ENCODE peak calls at places on chromosome 14, in seven cellular contexts. D is GM12865, T is endothelial cell of umbilical vein, B is tibial artery, M is lower leg skin, P is RWPE1, E is right atrium auricular region. G is an unnamed sample.
A peak's percentile ranks its signal among the peaks of the same experiment; 100 is the strongest.

GRCh38 chr14:105212541-105213305 is 31.6 kb upstream of the NUDT14 start:
- DNase-seq in T (no peak), D (no peak), P (no peak), B (no peak), E (no peak), M (no peak), G (no peak)

GRCh38 chr14:20609215-20610001 is 18.2 kb upstream of the RNASE12 start:
- DNase-seq in E (peak; percentile 91), P (peak; percentile 76), B (peak; percentile 83), D (peak; percentile 90), M (peak; percentile 91), T (peak; percentile 89), G (peak; percentile 71)

GRCh38 chr14:88669346-88669745 is 106.5 kb downstream of the ZC3H14 start:
- DNase-seq in T (no peak), M (no peak), P (no peak), E (no peak), D (no peak), B (no peak), G (no peak)

GRCh38 chr14:59461891-59462290 is 3.3 kb downstream of the GPR135 start:
- DNase-seq in P (no peak), E (no peak), D (no peak), B (no peak), M (no peak), T (no peak), G (no peak)

GRCh38 chr14:96167224-96168148 is 37.2 kb upstream of the BDKRB2 start:
- DNase-seq in E (peak; percentile 53), P (peak; percentile 72), M (peak; percentile 71), T (peak; percentile 34), B (no peak), D (no peak), G (no peak)

GRCh38 chr14:74516451-74517155 is 23.0 kb downstream of the ISCA2 start:
- DNase-seq in B (peak; percentile 66), D (no peak), E (no peak), T (no peak), M (no peak), P (peak; percentile 41), G (no peak)

GRCh38 chr14:74421997-74422396 is 4.0 kb downstream of the SYNDIG1L start:
- DNase-seq in M (no peak), D (no peak), E (no peak), T (no peak), P (no peak), B (peak; percentile 6), G (no peak)

GRCh38 chr14:51094282-51094821 is 553 bp downstream of the TRIM9 start:
- DNase-seq in P (no peak), M (peak; percentile 86), T (no peak), E (no peak), B (no peak), D (no peak), G (peak; percentile 31)

GRCh38 chr14:60485600-60486251 is at the start of gene C14orf39:
- DNase-seq in B (peak; percentile 59), E (no peak), T (peak; percentile 34), P (no peak), M (no peak), D (no peak), G (peak; percentile 45)

GRCh38 chr14:74551903-74552371 is 58.4 kb downstream of the ISCA2 start:
- DNase-seq in D (no peak), M (peak; percentile 91), P (no peak), B (peak; percentile 82), E (peak; percentile 59), T (no peak), G (no peak)

GRCh38 chr14:61860294-61860918 is 98.2 kb downstream of the SNAPC1 start:
- DNase-seq in D (peak; percentile 77), T (peak; percentile 55), E (no peak), B (no peak), P (peak; percentile 65), M (no peak), G (peak; percentile 40)

GRCh38 chr14:61553730-61554641 is 141.3 kb upstream of the HIF1A start:
- DNase-seq in M (peak; percentile 82), D (no peak), E (no peak), B (no peak), P (peak; percentile 87), T (no peak), G (no peak)

GRCh38 chr14:55200646-55201045 is 9.3 kb upstream of the DLGAP5 start:
- DNase-seq in M (no peak), D (no peak), P (no peak), B (no peak), T (no peak), E (no peak), G (no peak)

GRCh38 chr14:67469954-67470353 is 18.6 kb downstream of the TMEM229B start:
- DNase-seq in T (no peak), B (no peak), D (no peak), P (no peak), M (no peak), E (no peak), G (no peak)

GRCh38 chr14:91891721-91892220 is 24.4 kb upstream of the TC2N start:
- DNase-seq in B (no peak), P (no peak), M (no peak), E (no peak), T (no peak), D (no peak), G (no peak)

GRCh38 chr14:26527095-26527494 is 70.7 kb downstream of the NOVA1 start:
- DNase-seq in D (peak; percentile 0), P (no peak), M (no peak), T (no peak), B (no peak), E (no peak), G (no peak)

GRCh38 chr14:71344506-71344905 is 437.2 kb downstream of the PCNX1 start:
- DNase-seq in M (no peak), D (no peak), T (no peak), E (no peak), P (no peak), B (no peak), G (no peak)

GRCh38 chr14:73820631-73821030 is 31.0 kb upstream of the PTGR2 start:
- DNase-seq in M (no peak), E (no peak), B (no peak), T (no peak), D (no peak), P (no peak), G (no peak)

GRCh38 chr14:59918824-59919581 is 941 bp upstream of the LRRC9 start:
- DNase-seq in P (peak; percentile 44), M (no peak), E (no peak), D (peak; percentile 21), T (peak; percentile 38), B (peak; percentile 66), G (no peak)

GRCh38 chr14:78363008-78363407 is 192.8 kb downstream of the NRXN3 start:
- DNase-seq in B (no peak), D (no peak), T (no peak), M (no peak), P (no peak), E (no peak), G (no peak)

GRCh38 chr14:20332946-20333782 is at the start of gene CCNB1IP1:
- DNase-seq in M (peak; percentile 88), E (peak; percentile 71), D (peak; percentile 91), B (peak; percentile 80), P (peak; percentile 98), T (peak; percentile 87), G (peak; percentile 51)

GRCh38 chr14:61653507-61653906 is 41.8 kb upstream of the HIF1A start:
- DNase-seq in D (no peak), B (no peak), M (no peak), P (peak; percentile 55), E (peak; percentile 63), T (peak; percentile 92), G (no peak)

GRCh38 chr14:84129028-84129427 is 1400.9 kb upstream of the FLRT2 start:
- DNase-seq in P (no peak), B (no peak), T (peak; percentile 31), M (no peak), D (no peak), E (no peak), G (no peak)

DNA sequence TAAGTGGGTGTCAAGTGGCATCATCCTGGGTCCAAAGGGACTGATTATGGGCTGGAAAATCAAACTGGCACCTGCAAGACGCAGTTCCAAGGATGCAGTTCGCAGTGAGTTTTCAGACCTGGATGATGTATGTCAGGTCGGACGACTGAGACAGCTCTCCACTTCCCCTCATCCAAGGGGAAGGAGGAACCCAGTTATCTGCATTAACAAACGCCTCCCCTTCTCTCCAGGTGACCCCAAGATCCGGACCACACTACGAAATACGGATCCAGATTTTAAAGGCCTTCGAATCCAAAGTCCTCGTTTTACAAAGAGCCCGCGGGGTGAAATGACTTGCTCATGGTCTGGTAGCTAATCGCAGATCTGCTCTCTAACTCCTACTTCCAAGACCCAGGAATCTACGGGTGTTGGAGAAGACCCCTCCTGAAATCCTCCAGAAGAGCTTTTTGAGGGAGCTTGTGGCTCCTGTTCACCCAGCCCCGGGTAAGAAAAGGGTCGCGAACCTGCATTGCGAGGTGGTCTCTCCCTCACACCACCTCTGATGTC is 460 bp upstream of the SYNE2 start:
- DNase-seq in E (no peak), P (no peak), T (no peak), M (peak; percentile 86), B (no peak), D (peak; percentile 30), G (no peak)
- TF ChIP-seq CTCF in E (no peak), P (no peak), T (no peak), M (no peak), B (no peak), D (no peak), G (no peak)

GRCh38 chr14:69043007-69043444 is 63.9 kb upstream of the ACTN1 start:
- DNase-seq in B (peak; percentile 93), M (peak; percentile 89), E (no peak), T (no peak), P (no peak), D (no peak), G (no peak)
- TF ChIP-seq CTCF in B (no peak), M (no peak), E (no peak), T (no peak), P (no peak), D (no peak), G (no peak)

GRCh38 chr14:65966188-65966587 is 520.0 kb upstream of the CCDC196 start:
- DNase-seq in E (no peak), P (no peak), B (no peak), D (peak; percentile 10), M (no peak), T (no peak), G (no peak)
- TF ChIP-seq CTCF in E (no peak), P (no peak), B (no peak), D (peak; percentile 11), M (no peak), T (no peak), G (no peak)

GRCh38 chr14:53151867-53152626 is 1.1 kb downstream of the DDHD1 start:
- DNase-seq in M (peak; percentile 93), E (peak; percentile 75), P (peak; percentile 82), B (peak; percentile 73), D (peak; percentile 78), T (peak; percentile 64), G (peak; percentile 31)
- TF ChIP-seq CTCF in M (no peak), E (no peak), P (peak; percentile 50), B (no peak), D (no peak), T (no peak), G (peak; percentile 40)

DNA sequence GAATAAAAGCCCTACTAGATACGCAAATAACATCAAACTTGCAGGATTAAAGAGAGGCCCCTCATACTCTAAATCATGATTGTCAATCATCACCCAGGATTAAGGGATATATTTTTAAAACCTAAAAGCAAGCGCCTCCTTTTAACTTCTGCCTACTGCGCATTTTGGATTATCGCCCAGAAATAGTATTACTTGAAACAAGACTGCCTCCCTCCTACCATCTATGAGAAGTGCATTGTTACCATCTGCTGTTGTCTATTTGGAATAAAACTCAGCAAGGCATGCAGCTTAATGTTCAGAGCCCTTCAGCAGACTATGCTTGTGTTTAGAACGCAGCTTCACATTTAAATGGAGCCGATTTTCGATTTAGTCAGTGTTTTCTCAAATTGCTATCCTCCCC is 79.6 kb downstream of the EXOC5 start:
- DNase-seq in P (peak; percentile 10), E (no peak), D (no peak), M (no peak), T (no peak), B (no peak), G (no peak)
- TF ChIP-seq CTCF in P (peak; percentile 11), E (no peak), D (no peak), M (no peak), T (no peak), B (no peak), G (peak; percentile 47)

G was measured in neural crest cell.